ENCODE peak calls at places on chromosome 21, in six cellular contexts. S is HTR-8/SVneo, N is nephron progenitor cell, A is fibroblast of lung, Z is mammary epithelial cell, H is ureter. D is an unnamed sample.

GRCh38 chr21:39613029-39613934 is 542 bp downstream of the B3GALT5 start:
- DNase-seq in S (no peak), N (no peak), A (peak; percentile 35), Z (no peak), H (no peak), D (no peak)

GRCh38 chr21:45504516-45505415 is 37.5 kb downstream of the SLC19A1 start:
- DNase-seq in S (no peak), N (peak; percentile 1), A (no peak), Z (no peak), H (no peak), D (no peak)

GRCh38 chr21:44013380-44014088 is 1.4 kb downstream of the TRAPPC10 start:
- DNase-seq in S (no peak), N (no peak), A (no peak), Z (peak; percentile 35), H (no peak), D (no peak)

GRCh38 chr21:34536820-34537219 is 24.8 kb upstream of the KCNE1 start:
- DNase-seq in S (no peak), N (no peak), A (peak; percentile 73), Z (no peak), H (no peak), D (no peak)

GRCh38 chr21:17513214-17514123 is 626 bp downstream of the CXADR start:
- DNase-seq in S (peak; percentile 23), N (peak; percentile 62), A (peak; percentile 61), Z (peak; percentile 52), H (no peak), D (peak; percentile 5)

GRCh38 chr21:33025471-33026298 is at the start of gene OLIG2:
- DNase-seq in S (peak; percentile 37), N (peak; percentile 86), A (peak; percentile 25), Z (no peak), H (no peak), D (peak; percentile 82)

GRCh38 chr21:36029309-36029708 is 31.0 kb downstream of the SETD4 start:
- DNase-seq in S (no peak), N (no peak), A (no peak), Z (no peak), H (no peak), D (no peak)

GRCh38 chr21:38334866-38335265 is 78.1 kb downstream of the KCNJ15 start:
- DNase-seq in S (no peak), N (no peak), A (no peak), Z (no peak), H (no peak), D (no peak)

GRCh38 chr21:38903578-38904193 is 98.0 kb downstream of the ETS2 start:
- DNase-seq in S (no peak), N (no peak), A (no peak), Z (peak; percentile 100), H (peak; percentile 92), D (no peak)

GRCh38 chr21:36767096-36767495 is 68.2 kb downstream of the SIM2 start:
- DNase-seq in S (no peak), N (no peak), A (no peak), Z (no peak), H (no peak), D (no peak)

GRCh38 chr21:32270748-32271147 is 8.1 kb downstream of the MIS18A start:
- DNase-seq in S (no peak), N (no peak), A (no peak), Z (no peak), H (no peak), D (no peak)

GRCh38 chr21:29025328-29025713 is 853 bp downstream of the USP16 start:
- DNase-seq in S (no peak), N (no peak), A (peak; percentile 26), Z (peak; percentile 35), H (no peak), D (no peak)

GRCh38 chr21:31382060-31382459 is 38.0 kb upstream of the TIAM1 start:
- DNase-seq in S (no peak), N (no peak), A (no peak), Z (no peak), H (no peak), D (no peak)

GRCh38 chr21:37257967-37258877 is 8.9 kb downstream of the VPS26C start:
- DNase-seq in S (peak; percentile 34), N (peak; percentile 69), A (peak; percentile 47), Z (peak; percentile 81), H (peak; percentile 79), D (no peak)

GRCh38 chr21:37414292-37415253 is 48.0 kb downstream of the DYRK1A start:
- DNase-seq in S (no peak), N (no peak), A (no peak), Z (no peak), H (no peak), D (no peak)

GRCh38 chr21:42618713-42619112 is 34.7 kb upstream of the PDE9A start:
- DNase-seq in S (no peak), N (no peak), A (no peak), Z (no peak), H (no peak), D (no peak)

GRCh38 chr21:30193201-30193600 is 22.7 kb downstream of the CLDN8 start:
- DNase-seq in S (no peak), N (no peak), A (no peak), Z (peak; percentile 10), H (no peak), D (no peak)

D was measured in NCI-H510A.